ENCODE peak calls at places on chromosomes 2 and 18, in nine cellular contexts. One of them, this sample, is unnamed.

GRCh38 chr2:231397011-231397927 is 1.8 kb downstream of the B3GNT7 start:
- DNase-seq in lower leg skin: no peak
- DNase-seq in AG10803: no peak
- DNase-seq in right lobe of liver: no peak
- DNase-seq in left lung: peak; percentile 53
- DNase-seq in retinal pigment epithelial cell: no peak
- DNase-seq in neural progenitor cell: no peak
- DNase-seq in stomach: no peak
- DNase-seq in uterus: no peak
- DNase-seq in this sample: no peak

GRCh38 chr2:111072220-111072871 is 48.4 kb upstream of the BCL2L11 start:
- DNase-seq in retinal pigment epithelial cell: peak; percentile 91
- DNase-seq in neural progenitor cell: no peak
- DNase-seq in uterus: no peak
- DNase-seq in AG10803: peak; percentile 58
- DNase-seq in left lung: no peak
- DNase-seq in stomach: no peak
- DNase-seq in lower leg skin: no peak
- DNase-seq in right lobe of liver: no peak
- DNase-seq in this sample: peak; percentile 92

GRCh38 chr18:12014521-12014920 is 33.2 kb downstream of the IMPA2 start:
- DNase-seq in left lung: no peak
- DNase-seq in lower leg skin: no peak
- DNase-seq in neural progenitor cell: no peak
- DNase-seq in uterus: no peak
- DNase-seq in right lobe of liver: no peak
- DNase-seq in retinal pigment epithelial cell: no peak
- DNase-seq in AG10803: no peak
- DNase-seq in stomach: no peak
- DNase-seq in this sample: no peak

GRCh38 chr18:24843123-24843522 is 382.7 kb downstream of the HRH4 start:
- DNase-seq in retinal pigment epithelial cell: no peak
- DNase-seq in lower leg skin: no peak
- DNase-seq in right lobe of liver: no peak
- DNase-seq in left lung: no peak
- DNase-seq in stomach: no peak
- DNase-seq in AG10803: no peak
- DNase-seq in neural progenitor cell: no peak
- DNase-seq in uterus: no peak
- DNase-seq in this sample: no peak

GRCh38 chr2:134365356-134365755 is 111.5 kb downstream of the MGAT5 start:
- DNase-seq in stomach: no peak
- DNase-seq in left lung: no peak
- DNase-seq in uterus: no peak
- DNase-seq in AG10803: no peak
- DNase-seq in retinal pigment epithelial cell: no peak
- DNase-seq in lower leg skin: no peak
- DNase-seq in neural progenitor cell: peak; percentile 23
- DNase-seq in right lobe of liver: no peak
- DNase-seq in this sample: peak; percentile 20

GRCh38 chr2:165281387-165281786 is 42.2 kb downstream of the SCN2A start:
- DNase-seq in left lung: no peak
- DNase-seq in right lobe of liver: no peak
- DNase-seq in stomach: no peak
- DNase-seq in lower leg skin: no peak
- DNase-seq in retinal pigment epithelial cell: no peak
- DNase-seq in uterus: no peak
- DNase-seq in neural progenitor cell: no peak
- DNase-seq in AG10803: no peak
- DNase-seq in this sample: no peak

GRCh38 chr2:129504646-129505045 is 474.8 kb upstream of the RAB6C start:
- DNase-seq in stomach: no peak
- DNase-seq in left lung: no peak
- DNase-seq in neural progenitor cell: no peak
- DNase-seq in lower leg skin: no peak
- DNase-seq in AG10803: no peak
- DNase-seq in retinal pigment epithelial cell: no peak
- DNase-seq in right lobe of liver: no peak
- DNase-seq in uterus: no peak
- DNase-seq in this sample: no peak

GRCh38 chr2:168705534-168706470 is 96.6 kb upstream of the NOSTRIN start:
- DNase-seq in neural progenitor cell: peak; percentile 38
- DNase-seq in retinal pigment epithelial cell: no peak
- DNase-seq in AG10803: peak; percentile 46
- DNase-seq in uterus: no peak
- DNase-seq in lower leg skin: no peak
- DNase-seq in right lobe of liver: no peak
- DNase-seq in left lung: no peak
- DNase-seq in stomach: no peak
- DNase-seq in this sample: peak; percentile 70

GRCh38 chr2:6730003-6730402 is 135.7 kb downstream of the CMPK2 start:
- DNase-seq in left lung: no peak
- DNase-seq in right lobe of liver: no peak
- DNase-seq in uterus: no peak
- DNase-seq in neural progenitor cell: no peak
- DNase-seq in AG10803: no peak
- DNase-seq in retinal pigment epithelial cell: no peak
- DNase-seq in lower leg skin: no peak
- DNase-seq in stomach: no peak
- DNase-seq in this sample: no peak

GRCh38 chr2:72898263-72898906 is 11.2 kb downstream of the SPR start:
- DNase-seq in left lung: no peak
- DNase-seq in stomach: no peak
- DNase-seq in retinal pigment epithelial cell: no peak
- DNase-seq in neural progenitor cell: peak; percentile 84
- DNase-seq in AG10803: no peak
- DNase-seq in lower leg skin: no peak
- DNase-seq in right lobe of liver: no peak
- DNase-seq in uterus: no peak
- DNase-seq in this sample: no peak

GRCh38 chr2:79994161-79994560 is 310.4 kb downstream of the LRRTM1 start:
- DNase-seq in lower leg skin: no peak
- DNase-seq in left lung: no peak
- DNase-seq in neural progenitor cell: no peak
- DNase-seq in AG10803: peak; percentile 22
- DNase-seq in stomach: no peak
- DNase-seq in right lobe of liver: no peak
- DNase-seq in retinal pigment epithelial cell: no peak
- DNase-seq in uterus: no peak
- DNase-seq in this sample: no peak

GRCh38 chr2:126777620-126777978 is 121.1 kb upstream of the TEX51 start:
- DNase-seq in stomach: no peak
- DNase-seq in AG10803: no peak
- DNase-seq in neural progenitor cell: no peak
- DNase-seq in left lung: no peak
- DNase-seq in lower leg skin: no peak
- DNase-seq in right lobe of liver: no peak
- DNase-seq in retinal pigment epithelial cell: no peak
- DNase-seq in uterus: no peak
- DNase-seq in this sample: no peak

GRCh38 chr2:231052494-231053451 is 3.9 kb upstream of the PSMD1 start:
- DNase-seq in AG10803: peak; percentile 75
- DNase-seq in lower leg skin: peak; percentile 51
- DNase-seq in right lobe of liver: peak; percentile 86
- DNase-seq in neural progenitor cell: peak; percentile 96
- DNase-seq in retinal pigment epithelial cell: peak; percentile 25
- DNase-seq in uterus: peak; percentile 79
- DNase-seq in stomach: peak; percentile 89
- DNase-seq in left lung: peak; percentile 98
- DNase-seq in this sample: peak; percentile 87

GRCh38 chr18:22640281-22640842 is 222.6 kb upstream of the CTAGE1 start:
- DNase-seq in right lobe of liver: no peak
- DNase-seq in AG10803: peak; percentile 1
- DNase-seq in stomach: no peak
- DNase-seq in uterus: no peak
- DNase-seq in left lung: no peak
- DNase-seq in lower leg skin: no peak
- DNase-seq in retinal pigment epithelial cell: no peak
- DNase-seq in neural progenitor cell: no peak
- DNase-seq in this sample: no peak

GRCh38 chr2:98049991-98050519 is 36.9 kb upstream of the VWA3B start:
- DNase-seq in uterus: no peak
- DNase-seq in right lobe of liver: no peak
- DNase-seq in retinal pigment epithelial cell: no peak
- DNase-seq in stomach: no peak
- DNase-seq in left lung: no peak
- DNase-seq in neural progenitor cell: no peak
- DNase-seq in lower leg skin: no peak
- DNase-seq in AG10803: no peak
- DNase-seq in this sample: no peak
- H3K4me3 ChIP-seq in uterus: no peak overlapping the region
- H3K4me3 ChIP-seq in right lobe of liver: no peak overlapping the region
- H3K4me3 ChIP-seq in retinal pigment epithelial cell: no peak overlapping the region
- H3K4me3 ChIP-seq in stomach: no peak overlapping the region
- H3K4me3 ChIP-seq in left lung: no peak overlapping the region
- H3K4me3 ChIP-seq in neural progenitor cell: no peak overlapping the region
- H3K4me3 ChIP-seq in lower leg skin: no peak overlapping the region
- H3K4me3 ChIP-seq in AG10803: no peak overlapping the region
- H3K4me3 ChIP-seq in this sample: no peak overlapping the region

DNA sequence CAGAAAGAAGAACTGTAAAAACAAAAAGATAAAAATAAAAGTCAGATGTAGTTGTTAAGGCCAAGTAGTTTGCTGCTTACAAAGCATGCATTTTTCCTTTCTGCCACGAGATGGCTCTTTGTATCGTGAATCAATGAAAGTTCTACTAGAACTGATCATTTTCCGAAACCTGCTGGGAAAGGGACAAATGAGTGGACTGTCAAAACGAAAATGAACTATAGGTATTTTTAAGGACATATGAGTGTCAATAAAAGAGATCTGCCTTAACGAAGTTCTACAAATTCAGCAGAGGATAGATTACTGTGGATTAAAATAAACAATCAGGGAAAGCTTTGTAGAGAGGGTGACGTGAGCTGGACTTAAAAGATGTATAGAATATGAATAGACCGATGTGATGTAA is 15.0 kb upstream of the ELOA2 start:
- DNase-seq in AG10803: peak; percentile 64
- DNase-seq in lower leg skin: no peak
- DNase-seq in retinal pigment epithelial cell: peak; percentile 6
- DNase-seq in uterus: no peak
- DNase-seq in right lobe of liver: no peak
- DNase-seq in neural progenitor cell: peak; percentile 57
- DNase-seq in left lung: no peak
- DNase-seq in stomach: no peak
- DNase-seq in this sample: peak; percentile 80
- TF ChIP-seq CTCF in AG10803: peak; percentile 86
- TF ChIP-seq CTCF in lower leg skin: no peak
- TF ChIP-seq CTCF in retinal pigment epithelial cell: peak; percentile 71
- TF ChIP-seq CTCF in uterus: peak; percentile 21
- TF ChIP-seq CTCF in right lobe of liver: peak; percentile 68
- TF ChIP-seq CTCF in neural progenitor cell: peak; percentile 77
- TF ChIP-seq CTCF in left lung: peak; percentile 64
- TF ChIP-seq CTCF in stomach: peak; percentile 52
- TF ChIP-seq CTCF in this sample: peak; percentile 79

DNA sequence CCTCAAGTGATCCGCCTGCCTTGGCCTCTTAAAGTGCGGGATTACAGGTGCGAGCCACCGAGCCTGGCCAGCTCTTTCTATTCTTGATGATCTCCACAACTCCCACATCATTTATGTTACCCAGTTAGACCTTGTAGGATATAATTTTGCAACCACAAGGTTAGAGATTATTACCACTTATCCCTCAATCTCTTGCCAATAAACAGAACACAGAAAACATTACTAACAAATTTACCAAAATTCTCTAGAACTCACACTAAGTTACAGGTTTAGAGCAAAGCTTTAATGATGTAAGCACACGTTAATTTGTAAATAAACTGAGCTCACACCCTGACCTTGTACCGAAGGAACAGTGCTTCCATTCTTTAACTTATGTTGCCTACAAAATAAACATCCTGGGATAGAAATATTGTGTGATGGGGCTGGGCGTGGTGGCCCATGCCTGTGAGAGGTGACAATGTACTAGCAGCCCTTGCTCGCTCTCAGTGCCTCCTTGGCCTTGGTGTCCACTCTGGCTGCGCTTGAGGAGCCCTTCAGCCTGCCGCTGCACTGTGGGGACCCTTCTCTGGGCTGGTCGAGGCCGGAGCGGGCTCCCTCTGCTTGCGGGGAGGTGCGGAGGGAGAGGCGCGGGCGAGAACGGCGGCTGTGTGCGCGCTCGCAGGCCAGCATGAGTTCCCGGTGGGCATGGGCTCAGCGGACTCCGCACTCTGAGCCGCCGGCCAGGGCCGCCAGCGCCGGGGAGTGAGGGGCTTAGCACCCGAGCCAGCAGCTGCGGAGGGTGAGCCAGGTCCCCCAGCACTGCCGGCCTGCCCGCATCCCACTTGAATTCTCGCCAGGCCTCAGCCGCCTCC is 42.1 kb upstream of the ITSN2 start:
- DNase-seq in AG10803: no peak
- DNase-seq in lower leg skin: no peak
- DNase-seq in right lobe of liver: peak; percentile 31
- DNase-seq in neural progenitor cell: no peak
- DNase-seq in retinal pigment epithelial cell: no peak
- DNase-seq in uterus: no peak
- DNase-seq in stomach: no peak
- DNase-seq in left lung: peak; percentile 67
- DNase-seq in this sample: no peak
- H3K4me3 ChIP-seq in AG10803: peak overlapping the region; percentile 31
- H3K4me3 ChIP-seq in lower leg skin: no peak overlapping the region
- H3K4me3 ChIP-seq in right lobe of liver: no peak overlapping the region
- H3K4me3 ChIP-seq in neural progenitor cell: no peak overlapping the region
- H3K4me3 ChIP-seq in retinal pigment epithelial cell: peak overlapping the region; percentile 35
- H3K4me3 ChIP-seq in uterus: peak overlapping the region; percentile 35
- H3K4me3 ChIP-seq in stomach: peak overlapping the region; percentile 35
- H3K4me3 ChIP-seq in left lung: peak overlapping the region; percentile 17
- H3K4me3 ChIP-seq in this sample: peak overlapping the region; percentile 50

DNA sequence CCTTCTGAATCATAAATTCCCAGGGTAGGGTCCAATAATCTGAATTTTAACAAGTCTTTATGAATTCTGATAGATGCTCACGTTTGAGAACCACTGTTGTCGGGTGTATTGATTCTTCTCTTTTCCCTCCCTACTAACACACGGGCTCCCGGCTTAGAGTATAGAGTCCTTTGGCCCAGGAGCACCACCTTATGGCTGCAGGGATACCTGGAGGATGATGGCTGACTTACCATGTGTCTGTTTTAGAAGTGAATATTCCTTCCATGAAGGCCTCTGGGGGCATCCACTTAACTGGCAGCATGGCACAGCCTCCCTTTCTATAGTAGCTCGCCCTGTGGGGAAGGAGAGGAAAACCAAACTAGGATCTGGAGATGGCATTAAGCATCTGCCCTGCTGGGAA is 91.7 kb downstream of the CLIP4 start:
- DNase-seq in uterus: no peak
- DNase-seq in retinal pigment epithelial cell: no peak
- DNase-seq in stomach: no peak
- DNase-seq in neural progenitor cell: no peak
- DNase-seq in lower leg skin: peak; percentile 6
- DNase-seq in right lobe of liver: no peak
- DNase-seq in AG10803: no peak
- DNase-seq in left lung: no peak
- DNase-seq in this sample: no peak
- TF ChIP-seq CTCF in uterus: no peak
- TF ChIP-seq CTCF in retinal pigment epithelial cell: peak; percentile 3
- TF ChIP-seq CTCF in stomach: no peak
- TF ChIP-seq CTCF in neural progenitor cell: peak; percentile 24
- TF ChIP-seq CTCF in lower leg skin: no peak
- TF ChIP-seq CTCF in right lobe of liver: no peak
- TF ChIP-seq CTCF in AG10803: no peak
- TF ChIP-seq CTCF in left lung: no peak
- TF ChIP-seq CTCF in this sample: peak; percentile 22